ENCODE peak calls at places on chromosomes 11 and 22, in four cellular contexts. T, F, E and P are unnamed samples.

GRCh38 chr11:5737091-5737490 is 843 bp downstream of the OR56B1 start:
- DNase-seq in T (no peak), F (no peak), E (no peak), P (no peak)

GRCh38 chr22:19039796-19040580 is 82.2 kb downstream of the DGCR2 start:
- DNase-seq in T (no peak), F (no peak), E (no peak), P (no peak)

GRCh38 chr11:95764267-95764898 is 25.2 kb downstream of the FAM76B start:
- DNase-seq in T (no peak), F (peak), E (peak), P (no peak)

GRCh38 chr22:38868886-38869381 is 3.1 kb downstream of the CBX6 start:
- DNase-seq in T (peak), F (peak), E (peak), P (peak)

GRCh38 chr11:102279641-102280170 is 37.6 kb upstream of the BIRC3 start:
- DNase-seq in T (peak), F (no peak), E (peak), P (peak)

GRCh38 chr11:130830563-130830950 is 85.7 kb downstream of the SNX19 start:
- DNase-seq in T (no peak), F (no peak), E (no peak), P (no peak)

GRCh38 chr11:27239305-27239942 is 123.6 kb downstream of the CCDC34 start:
- DNase-seq in T (peak), F (no peak), E (no peak), P (no peak)

GRCh38 chr11:29306527-29306926 is 710.3 kb downstream of the KCNA4 start:
- DNase-seq in T (no peak), F (no peak), E (no peak), P (no peak)

GRCh38 chr11:9601876-9602199 is 28.4 kb downstream of the WEE1 start:
- DNase-seq in T (no peak), F (no peak), E (no peak), P (no peak)
- H3K4me3 ChIP-seq in T (no peak), F (peak), E (no peak), P (no peak)

GRCh38 chr11:75433443-75433842 is 440 bp upstream of the KLHL35 start:
- DNase-seq in T (no peak), F (no peak), E (no peak), P (no peak)
- H3K4me3 ChIP-seq in T (no peak), F (no peak), E (no peak), P (no peak)

DNA sequence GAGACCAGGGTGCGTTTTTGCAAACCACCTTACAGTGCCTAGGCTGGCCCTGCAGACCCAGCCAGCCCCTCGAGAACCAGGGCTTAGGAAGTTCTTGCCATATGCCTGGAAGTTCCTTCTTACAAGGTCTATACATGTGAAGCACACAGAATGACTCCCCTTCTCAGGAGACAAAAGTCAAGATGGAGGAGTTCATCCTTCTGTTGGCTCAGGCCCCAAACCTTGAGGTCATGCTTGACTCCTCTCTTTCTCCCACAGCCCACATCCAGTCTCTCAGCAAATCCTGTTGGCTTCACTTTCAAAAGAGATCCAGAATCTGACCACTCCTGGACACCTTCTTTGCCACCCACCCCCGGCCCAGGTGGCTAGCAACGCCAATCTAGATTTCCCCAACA is 1.7 kb upstream of the CD248 start:
- DNase-seq in T (no peak), F (no peak), E (no peak), P (no peak)
- H3K4me3 ChIP-seq in T (no peak), F (peak), E (no peak), P (no peak)

GRCh38 chr11:36379653-36380052 is 83.6 kb downstream of the PRR5L start:
- DNase-seq in T (no peak), F (no peak), E (no peak), P (no peak)
- H3K4me3 ChIP-seq in T (no peak), F (peak), E (no peak), P (no peak)

DNA sequence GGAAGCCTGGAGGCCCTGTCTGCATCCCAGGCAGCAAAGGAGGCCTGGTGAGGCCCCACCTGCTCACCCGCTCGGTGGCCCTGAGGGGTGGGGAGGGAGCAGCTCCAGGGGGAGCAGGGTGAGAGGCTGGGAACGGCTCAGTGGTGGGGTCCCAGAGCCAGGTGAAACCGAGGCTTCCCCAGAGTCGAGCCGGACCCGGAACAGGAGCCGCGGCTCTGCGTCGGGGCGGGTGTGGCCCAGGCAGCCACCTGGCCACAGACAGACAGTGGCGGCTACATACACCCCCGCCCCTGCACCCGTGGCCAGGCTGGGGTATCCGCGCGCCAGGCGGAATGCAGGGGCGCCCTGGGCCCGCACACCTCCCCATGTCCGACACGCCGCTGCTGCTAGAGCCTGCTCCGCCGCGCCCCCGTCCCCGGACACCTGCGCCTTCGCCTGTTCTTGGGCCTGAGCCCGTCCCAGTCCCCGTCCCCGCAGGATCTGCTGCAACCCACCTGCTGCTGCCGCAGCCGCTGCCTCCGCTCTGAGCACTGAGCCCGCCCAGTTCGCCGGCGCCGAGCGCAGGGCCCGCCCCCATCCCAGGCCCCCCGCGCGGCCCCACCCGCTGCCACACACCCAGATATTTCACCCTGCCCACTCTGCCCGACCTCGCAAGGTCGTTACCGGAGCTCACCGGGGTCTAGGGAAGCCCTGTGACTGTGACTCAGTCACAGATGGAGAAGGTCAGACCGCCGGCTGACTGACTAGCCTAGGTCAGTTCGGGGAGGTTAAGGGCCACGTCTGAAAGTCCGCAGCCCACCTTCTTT is at the start of gene SLC7A4:
- DNase-seq in T (no peak), F (no peak), E (peak), P (peak)
- H3K4me3 ChIP-seq in T (peak), F (no peak), E (no peak), P (no peak)